ENCODE peak calls at places on chromosome 20, in seven cellular contexts. H is GM23338, Y is GM13977, S is progenitor cell of endocrine pancreas, X is GM10248, A is WERI-Rb-1, Z is endothelial cell of umbilical vein. E is an unnamed sample.

GRCh38 chr20:63064310-63064709 is 57.5 kb upstream of the BHLHE23 start:
- DNase-seq in X (no peak), Z (no peak), H (no peak), S (no peak), Y (no peak), A (no peak), E (no peak)

GRCh38 chr20:41145821-41146620 is 8.7 kb downstream of the PLCG1 start:
- DNase-seq in S (no peak), Y (no peak), Z (peak), H (no peak), A (no peak), X (no peak), E (no peak)

GRCh38 chr20:10280016-10280908 is 61.6 kb downstream of the SNAP25 start:
- DNase-seq in Z (no peak), S (no peak), A (no peak), Y (no peak), X (no peak), H (peak), E (no peak)

GRCh38 chr20:44064501-44065400 is 122.2 kb downstream of the JPH2 start:
- DNase-seq in Z (no peak), H (no peak), S (peak), A (no peak), X (no peak), Y (no peak), E (no peak)

GRCh38 chr20:18665135-18665534 is 77.3 kb downstream of the DTD1 start:
- DNase-seq in Z (no peak), Y (no peak), X (no peak), A (no peak), H (no peak), S (no peak), E (no peak)

GRCh38 chr20:32922466-32922865 is 63.7 kb downstream of the EFCAB8 start:
- DNase-seq in S (no peak), A (no peak), Y (no peak), X (no peak), Z (no peak), H (no peak), E (no peak)

GRCh38 chr20:36591854-36592641 is 13.5 kb upstream of the RAB5IF start:
- DNase-seq in Z (no peak), X (no peak), H (peak), A (peak), Y (no peak), S (no peak), E (no peak)

GRCh38 chr20:10501377-10501776 is 66.3 kb downstream of the SLX4IP start:
- DNase-seq in Y (no peak), H (peak), A (no peak), X (no peak), Z (no peak), S (no peak), E (no peak)

GRCh38 chr20:5947276-5947675 is 3.1 kb downstream of the TRMT6 start:
- DNase-seq in X (no peak), Z (no peak), H (no peak), A (no peak), Y (no peak), S (no peak), E (no peak)

GRCh38 chr20:23655551-23656211 is 17.9 kb upstream of the CST3 start:
- DNase-seq in X (no peak), S (no peak), H (no peak), Z (no peak), A (no peak), Y (no peak), E (no peak)

GRCh38 chr20:11389188-11389587 is 528.5 kb upstream of the BTBD3 start:
- DNase-seq in H (no peak), S (no peak), Y (no peak), X (no peak), A (no peak), Z (no peak), E (no peak)

GRCh38 chr20:57103146-57103800 is 163.2 kb downstream of the BMP7 start:
- DNase-seq in S (no peak), X (no peak), Y (no peak), A (no peak), H (no peak), Z (no peak), E (no peak)

GRCh38 chr20:45374101-45374467 is 4.0 kb downstream of the TP53TG5 start:
- DNase-seq in X (no peak), Z (no peak), A (no peak), H (no peak), S (no peak), Y (no peak), E (no peak)
- TF ChIP-seq CTCF in X (no peak), Z (no peak), A (no peak), H (no peak), S (no peak), Y (peak), E (no peak)

GRCh38 chr20:37759761-37760209 is 66.0 kb downstream of the CTNNBL1 start:
- DNase-seq in S (no peak), Z (no peak), Y (no peak), H (no peak), X (no peak), A (no peak), E (no peak)

GRCh38 chr20:37760322-37760721 is 66.5 kb downstream of the CTNNBL1 start:
- DNase-seq in Y (no peak), X (no peak), Z (no peak), S (no peak), H (no peak), A (no peak), E (no peak)

GRCh38 chr20:37757550-37757949 is 63.7 kb downstream of the CTNNBL1 start:
- DNase-seq in H (peak), S (no peak), A (peak), X (no peak), Y (no peak), Z (no peak), E (no peak)

GRCh38 chr20:37756234-37756633 is 62.4 kb downstream of the CTNNBL1 start:
- DNase-seq in S (no peak), H (no peak), A (no peak), Z (no peak), Y (no peak), X (no peak), E (no peak)

DNA sequence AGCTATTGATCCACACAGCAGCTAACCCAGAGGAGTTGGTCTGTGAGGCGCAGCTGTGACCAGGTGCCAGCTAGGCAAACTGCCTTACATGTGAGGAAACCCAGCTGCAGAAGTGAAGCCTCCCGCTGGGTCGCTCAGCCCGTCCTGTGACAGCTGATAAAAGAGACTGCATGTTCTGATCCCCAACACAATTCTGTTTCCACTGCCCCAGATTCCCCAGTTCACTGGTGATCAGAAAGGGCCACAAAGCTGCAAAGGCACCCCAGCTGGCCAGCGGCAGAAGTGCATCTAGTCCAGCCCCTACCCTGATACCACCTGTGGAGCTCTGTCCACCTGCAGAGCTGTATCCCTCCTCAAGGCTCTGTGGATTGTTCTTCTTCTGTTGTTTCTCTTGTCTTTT is 64.5 kb downstream of the CTNNBL1 start:
- DNase-seq in S (no peak), A (peak), X (no peak), Y (no peak), Z (no peak), H (peak), E (no peak)
- TF ChIP-seq CTCF in S (peak), A (peak), X (no peak), Y (peak), Z (no peak), H (peak), E (no peak)

GRCh38 chr20:326645-327031 is 1.3 kb downstream of the SOX12 start:
- DNase-seq in Z (peak), X (no peak), H (no peak), A (peak), Y (no peak), S (peak), E (peak)
- TF ChIP-seq CTCF in Z (no peak), X (no peak), H (no peak), A (no peak), Y (no peak), S (no peak), E (no peak)

DNA sequence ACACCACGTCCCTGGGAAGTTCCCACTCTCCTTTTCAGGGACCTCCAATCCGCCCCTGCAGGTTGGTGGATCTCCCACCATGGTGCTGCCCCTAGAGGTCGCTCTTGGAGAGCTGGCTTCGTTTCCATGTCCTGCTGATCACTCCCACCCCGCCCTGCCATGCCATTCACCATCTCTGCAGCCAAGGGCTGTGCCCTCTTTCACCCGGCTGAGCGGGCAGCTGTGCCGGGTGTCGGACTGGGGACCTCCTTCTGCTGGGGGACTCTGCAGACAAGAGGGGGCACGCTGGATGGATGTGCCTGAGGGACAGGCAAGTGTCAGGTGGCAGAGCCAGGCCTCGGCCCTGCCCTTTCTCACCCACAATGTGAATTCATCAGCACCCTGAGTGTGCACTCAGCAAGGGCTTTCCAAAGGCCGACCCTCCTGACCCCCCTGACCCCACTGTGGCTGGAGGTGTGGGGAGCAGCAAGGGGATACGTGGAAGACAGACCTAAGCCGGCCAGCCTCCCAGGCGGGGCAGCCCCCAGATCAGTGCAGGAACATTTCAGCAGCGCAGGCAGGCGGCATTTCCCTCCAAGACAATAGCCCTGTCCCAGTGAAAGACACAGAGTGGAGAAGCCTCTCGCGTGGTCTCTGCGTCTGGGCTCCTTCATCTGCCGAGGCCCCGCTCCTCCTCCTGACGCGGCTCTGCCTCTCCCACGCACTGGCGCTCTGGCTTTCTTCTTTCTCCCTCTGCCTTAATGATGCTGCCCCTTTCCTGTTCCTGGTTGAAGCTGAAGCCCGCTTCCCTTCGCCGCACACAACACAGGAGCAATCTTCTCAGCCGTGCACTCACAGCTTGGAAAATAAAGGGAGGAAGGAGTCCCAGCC is 347.2 kb downstream of the CDH4 start:
- DNase-seq in Z (no peak), H (peak), Y (no peak), S (no peak), X (no peak), A (no peak), E (peak)
- TF ChIP-seq CTCF in Z (no peak), H (peak), Y (no peak), S (no peak), X (no peak), A (peak), E (no peak)